ENCODE peak calls at places on chromosome 11, in six cellular contexts. M, H, K, Q, B and T are unnamed samples.

GRCh38 chr11:7030836-7031235 is 10.6 kb downstream of the NLRP14 start:
- DNase-seq in M (no peak), H (no peak), K (no peak), Q (no peak), B (no peak), T (no peak)

GRCh38 chr11:125140251-125140650 is 24.3 kb upstream of the PKNOX2 start:
- DNase-seq in M (no peak), H (peak), K (no peak), Q (no peak), B (no peak), T (no peak)

GRCh38 chr11:129055196-129055595 is 112.5 kb upstream of the TP53AIP1 start:
- DNase-seq in M (no peak), H (no peak), K (no peak), Q (no peak), B (no peak), T (no peak)

GRCh38 chr11:83120328-83120727 is 36.6 kb upstream of the PCF11 start:
- DNase-seq in M (no peak), H (no peak), K (no peak), Q (no peak), B (peak), T (no peak)

GRCh38 chr11:46248270-46249102 is 29.0 kb upstream of the CREB3L1 start:
- DNase-seq in M (no peak), H (no peak), K (peak), Q (no peak), B (peak), T (peak)

GRCh38 chr11:68043349-68044144 is 4.7 kb downstream of the TCIRG1 start:
- DNase-seq in M (no peak), H (peak), K (no peak), Q (no peak), B (peak), T (no peak)

GRCh38 chr11:95359323-95359656 is 128.3 kb upstream of the SESN3 start:
- DNase-seq in M (no peak), H (no peak), K (no peak), Q (no peak), B (no peak), T (no peak)

GRCh38 chr11:91248199-91248807 is 976.3 kb upstream of the FAT3 start:
- DNase-seq in M (no peak), H (no peak), K (no peak), Q (peak), B (peak), T (no peak)

GRCh38 chr11:57567210-57567511 is 311 bp downstream of the UBE2L6 start:
- DNase-seq in M (no peak), H (no peak), K (no peak), Q (no peak), B (peak), T (no peak)

GRCh38 chr11:22416462-22416861 is 78.3 kb downstream of the SLC17A6 start:
- DNase-seq in M (no peak), H (no peak), K (no peak), Q (no peak), B (no peak), T (no peak)

GRCh38 chr11:9095421-9095820 is 4.0 kb upstream of the SCUBE2 start:
- DNase-seq in M (no peak), H (no peak), K (no peak), Q (no peak), B (no peak), T (no peak)

GRCh38 chr11:9092846-9093778 is 1.7 kb upstream of the SCUBE2 start:
- DNase-seq in M (no peak), H (no peak), K (no peak), Q (no peak), B (no peak), T (no peak)

GRCh38 chr11:9094420-9094819 is 3.0 kb upstream of the SCUBE2 start:
- DNase-seq in M (no peak), H (no peak), K (no peak), Q (no peak), B (no peak), T (no peak)

GRCh38 chr11:9099617-9100016 is 8.2 kb upstream of the SCUBE2 start:
- DNase-seq in M (no peak), H (no peak), K (no peak), Q (no peak), B (no peak), T (no peak)

DNA sequence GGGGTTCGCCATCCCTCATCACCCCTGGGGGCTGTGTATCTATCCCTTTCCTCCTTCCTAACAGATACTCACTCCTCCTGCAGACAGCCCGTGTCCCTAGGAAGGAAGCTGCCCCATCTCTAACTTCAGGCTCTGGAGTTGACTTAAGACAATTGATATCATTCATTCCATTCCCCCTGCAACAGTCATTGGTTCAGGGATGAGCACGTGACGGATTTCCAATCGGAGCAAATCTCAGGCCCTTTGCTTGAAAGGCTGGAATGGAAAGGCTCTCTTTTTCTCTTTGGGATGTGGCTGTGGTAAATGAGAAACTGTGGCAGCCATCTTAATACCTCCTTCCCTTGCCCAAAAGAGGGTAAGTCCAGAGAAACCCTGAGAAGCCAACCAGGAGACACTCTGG is 5.0 kb upstream of the SCUBE2 start:
- DNase-seq in M (no peak), H (no peak), K (no peak), Q (no peak), B (no peak), T (no peak)
- H3K27ac ChIP-seq in M (no peak), H (no peak), K (no peak), Q (no peak), B (no peak), T (no peak)

DNA sequence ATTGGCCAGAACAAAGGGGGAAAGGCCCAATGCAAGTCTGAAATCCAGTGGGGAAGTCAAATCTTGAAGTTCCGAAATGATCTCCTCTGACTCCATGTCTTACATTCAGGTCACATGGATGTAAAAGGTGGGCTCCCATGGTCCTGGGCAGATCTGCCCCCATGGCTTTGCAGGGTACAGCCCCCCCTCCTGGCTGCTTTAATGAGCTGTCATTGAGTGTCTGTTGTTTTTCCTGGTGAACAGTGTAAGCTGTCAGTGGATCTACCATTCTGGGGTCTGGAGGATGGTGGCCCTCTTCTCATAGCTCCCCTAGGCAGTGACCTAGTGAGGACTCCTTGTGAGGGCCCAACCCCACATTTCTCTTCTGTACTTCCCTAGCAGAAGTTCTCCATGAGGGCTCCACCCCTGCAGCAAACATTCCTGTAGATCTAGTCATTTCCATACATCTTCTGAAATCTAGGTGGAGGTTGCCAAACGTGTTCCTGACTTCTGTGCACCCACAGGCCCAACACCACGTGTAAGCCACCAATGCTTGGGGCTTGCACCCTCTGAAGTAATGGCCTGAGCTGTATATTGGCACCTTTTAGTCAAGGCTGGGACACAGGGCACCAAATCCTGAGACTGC is 9.3 kb downstream of the CARD18 start:
- DNase-seq in M (no peak), H (no peak), K (peak), Q (no peak), B (no peak), T (no peak)
- H3K27ac ChIP-seq in M (no peak), H (no peak), K (no peak), Q (no peak), B (no peak), T (peak)

DNA sequence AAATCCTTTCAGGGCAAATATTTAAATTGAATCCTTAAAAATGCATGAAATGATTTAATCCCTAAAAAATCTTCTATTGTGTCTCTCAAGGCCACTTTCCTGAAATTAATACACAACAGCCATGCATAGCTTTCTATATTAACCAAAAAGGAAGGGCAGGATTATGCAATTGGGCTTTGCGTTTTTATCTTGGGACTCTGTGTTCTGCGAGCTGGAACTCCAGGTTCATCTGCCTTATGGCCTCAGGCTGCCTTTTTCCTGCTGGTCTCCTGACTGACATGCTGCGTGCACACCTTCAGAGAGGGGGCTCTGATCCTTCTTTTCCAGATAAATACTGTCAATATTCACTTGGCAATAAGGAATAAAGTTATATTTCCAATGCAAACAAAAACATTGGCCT is 141.7 kb upstream of the GRIA4 start:
- DNase-seq in M (no peak), H (no peak), K (no peak), Q (no peak), B (no peak), T (no peak)
- H3K27ac ChIP-seq in M (no peak), H (no peak), K (no peak), Q (no peak), B (no peak), T (no peak)

GRCh38 chr11:47408598-47409439 is 429 bp downstream of the SLC39A13 start:
- DNase-seq in M (no peak), H (peak), K (peak), Q (no peak), B (peak), T (peak)
- H3K27ac ChIP-seq in M (peak), H (peak), K (peak), Q (peak), B (peak), T (peak)

DNA sequence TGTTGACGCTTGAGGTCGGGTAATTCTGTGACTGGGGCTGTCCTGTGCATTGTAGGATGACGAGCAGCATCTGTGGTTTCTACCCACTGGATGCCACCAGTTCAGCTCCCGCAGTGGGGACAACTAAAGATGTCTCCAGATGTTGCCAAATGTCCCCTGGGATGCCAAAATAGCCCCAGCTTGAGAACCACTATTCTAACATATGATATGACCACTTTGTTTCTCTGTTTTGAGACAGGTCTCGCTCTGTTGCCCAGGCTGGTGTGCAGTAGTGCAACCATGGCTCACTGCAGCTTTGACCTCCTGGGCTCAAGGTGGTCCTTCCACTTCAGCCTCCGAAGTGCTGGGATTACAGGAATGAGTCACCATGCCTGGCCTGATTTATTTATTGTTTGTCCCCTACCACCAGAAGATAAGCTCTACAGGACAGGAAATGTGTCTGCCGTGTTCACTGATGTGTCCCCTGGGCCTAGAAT is 4.4 kb upstream of the MEN1 start:
- DNase-seq in M (no peak), H (no peak), K (no peak), Q (no peak), B (peak), T (no peak)
- H3K27ac ChIP-seq in M (no peak), H (no peak), K (no peak), Q (no peak), B (no peak), T (no peak)

DNA sequence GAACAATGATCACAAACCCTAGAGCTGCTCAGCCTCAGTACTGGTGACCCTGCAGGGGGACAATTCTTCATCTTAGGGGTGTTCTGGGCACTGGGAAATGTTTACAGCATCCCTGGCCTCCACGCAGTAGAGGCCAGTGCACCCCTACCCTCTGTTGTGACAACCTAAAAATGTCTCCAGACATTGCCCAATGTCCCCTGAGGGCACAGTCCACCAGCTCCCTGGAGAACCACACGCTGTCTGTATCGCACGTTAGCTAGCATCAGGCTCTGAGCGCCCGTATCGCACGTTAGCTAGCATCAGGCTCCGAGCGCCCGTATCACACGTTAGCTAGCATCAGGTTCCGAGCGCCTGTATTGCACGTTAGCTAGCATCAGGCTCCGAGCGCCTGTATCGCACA is 111.2 kb upstream of the ANO1 start:
- DNase-seq in M (no peak), H (no peak), K (no peak), Q (no peak), B (no peak), T (no peak)
- H3K27ac ChIP-seq in M (no peak), H (no peak), K (no peak), Q (no peak), B (no peak), T (no peak)

GRCh38 chr11:78432956-78433355 is 15.3 kb upstream of the GAB2 start:
- DNase-seq in M (no peak), H (no peak), K (no peak), Q (peak), B (peak), T (no peak)

GRCh38 chr11:78441956-78442355 is 24.3 kb upstream of the GAB2 start:
- DNase-seq in M (no peak), H (no peak), K (no peak), Q (no peak), B (no peak), T (no peak)

GRCh38 chr11:78438298-78438975 is 20.8 kb upstream of the GAB2 start:
- DNase-seq in M (no peak), H (no peak), K (no peak), Q (no peak), B (no peak), T (no peak)
- H3K27ac ChIP-seq in M (no peak), H (no peak), K (no peak), Q (no peak), B (no peak), T (no peak)

GRCh38 chr11:44945639-44946038 is 5.0 kb downstream of the TP53I11 start:
- DNase-seq in M (peak), H (no peak), K (no peak), Q (no peak), B (no peak), T (no peak)
- H3K27ac ChIP-seq in M (peak), H (no peak), K (no peak), Q (no peak), B (no peak), T (no peak)

GRCh38 chr11:707817-708420 is 1.9 kb downstream of the EPS8L2 start:
- DNase-seq in M (no peak), H (no peak), K (no peak), Q (peak), B (no peak), T (no peak)
- H3K27ac ChIP-seq in M (peak), H (no peak), K (no peak), Q (no peak), B (peak), T (peak)